ENCODE peak calls at places on chromosomes 2 and 18, in four cellular contexts. One of them, this sample, is unnamed.

GRCh38 chr2:234579231-234579962 is 82.5 kb upstream of the ARL4C start:
- DNase-seq in pulmonary artery endothelial cell: no peak
- DNase-seq in activated gamma-delta T cell treated with Interleukin-2 at 50 U/mL for 16 hours: no peak
- DNase-seq in C1 segment of cervical spinal cord: no peak
- DNase-seq in this sample: no peak

GRCh38 chr2:174442546-174443510 is 44.0 kb downstream of the GPR155 start:
- DNase-seq in pulmonary artery endothelial cell: no peak
- DNase-seq in activated gamma-delta T cell treated with Interleukin-2 at 50 U/mL for 16 hours: no peak
- DNase-seq in C1 segment of cervical spinal cord: no peak
- DNase-seq in this sample: no peak

GRCh38 chr18:26418225-26418624 is 130.1 kb downstream of the KCTD1 start:
- DNase-seq in pulmonary artery endothelial cell: no peak
- DNase-seq in activated gamma-delta T cell treated with Interleukin-2 at 50 U/mL for 16 hours: no peak
- DNase-seq in C1 segment of cervical spinal cord: no peak
- DNase-seq in this sample: no peak

GRCh38 chr2:54239427-54239826 is 16.6 kb downstream of the TSPYL6 start:
- DNase-seq in pulmonary artery endothelial cell: no peak
- DNase-seq in activated gamma-delta T cell treated with Interleukin-2 at 50 U/mL for 16 hours: no peak
- DNase-seq in C1 segment of cervical spinal cord: no peak
- DNase-seq in this sample: no peak

GRCh38 chr18:47250415-47251046 is 929 bp downstream of the SKOR2 start:
- DNase-seq in pulmonary artery endothelial cell: no peak
- DNase-seq in activated gamma-delta T cell treated with Interleukin-2 at 50 U/mL for 16 hours: no peak
- DNase-seq in C1 segment of cervical spinal cord: no peak
- DNase-seq in this sample: no peak

GRCh38 chr2:138321458-138321857 is 180.1 kb upstream of the SPOPL start:
- DNase-seq in pulmonary artery endothelial cell: no peak
- DNase-seq in activated gamma-delta T cell treated with Interleukin-2 at 50 U/mL for 16 hours: no peak
- DNase-seq in C1 segment of cervical spinal cord: no peak
- DNase-seq in this sample: no peak

GRCh38 chr2:114192362-114192761 is 250.1 kb upstream of the DPP10 start:
- DNase-seq in pulmonary artery endothelial cell: no peak
- DNase-seq in activated gamma-delta T cell treated with Interleukin-2 at 50 U/mL for 16 hours: no peak
- DNase-seq in C1 segment of cervical spinal cord: no peak
- DNase-seq in this sample: no peak

GRCh38 chr18:13500227-13500865 is 226.0 kb downstream of the FAM210A start:
- DNase-seq in pulmonary artery endothelial cell: peak; percentile 26
- DNase-seq in activated gamma-delta T cell treated with Interleukin-2 at 50 U/mL for 16 hours: no peak
- DNase-seq in C1 segment of cervical spinal cord: no peak
- DNase-seq in this sample: peak; percentile 81

GRCh38 chr2:112163541-112163981 is 25.4 kb downstream of the FBLN7 start:
- DNase-seq in pulmonary artery endothelial cell: no peak
- DNase-seq in activated gamma-delta T cell treated with Interleukin-2 at 50 U/mL for 16 hours: no peak
- DNase-seq in C1 segment of cervical spinal cord: no peak
- DNase-seq in this sample: peak; percentile 10

GRCh38 chr2:225598922-225599321 is 199.4 kb downstream of the NYAP2 start:
- DNase-seq in pulmonary artery endothelial cell: no peak
- DNase-seq in activated gamma-delta T cell treated with Interleukin-2 at 50 U/mL for 16 hours: no peak
- DNase-seq in C1 segment of cervical spinal cord: no peak
- DNase-seq in this sample: no peak

GRCh38 chr2:128472789-128473174 is 154.1 kb upstream of the HS6ST1 start:
- DNase-seq in pulmonary artery endothelial cell: no peak
- DNase-seq in activated gamma-delta T cell treated with Interleukin-2 at 50 U/mL for 16 hours: no peak
- DNase-seq in C1 segment of cervical spinal cord: no peak
- DNase-seq in this sample: no peak

GRCh38 chr2:74385396-74385795 is 5.3 kb upstream of the DCTN1 start:
- DNase-seq in pulmonary artery endothelial cell: no peak
- DNase-seq in activated gamma-delta T cell treated with Interleukin-2 at 50 U/mL for 16 hours: no peak
- DNase-seq in C1 segment of cervical spinal cord: peak; percentile 46
- DNase-seq in this sample: no peak

GRCh38 chr2:218024336-218024735 is 21.5 kb upstream of the TNS1 start:
- DNase-seq in pulmonary artery endothelial cell: no peak
- DNase-seq in activated gamma-delta T cell treated with Interleukin-2 at 50 U/mL for 16 hours: no peak
- DNase-seq in C1 segment of cervical spinal cord: no peak
- DNase-seq in this sample: peak; percentile 42

GRCh38 chr2:42944744-42945415 is 152.5 kb upstream of the HAAO start:
- DNase-seq in pulmonary artery endothelial cell: no peak
- DNase-seq in activated gamma-delta T cell treated with Interleukin-2 at 50 U/mL for 16 hours: no peak
- DNase-seq in C1 segment of cervical spinal cord: no peak
- DNase-seq in this sample: no peak

GRCh38 chr2:237487496-237487895 is 445 bp downstream of the MLPH start:
- DNase-seq in pulmonary artery endothelial cell: no peak
- DNase-seq in activated gamma-delta T cell treated with Interleukin-2 at 50 U/mL for 16 hours: no peak
- DNase-seq in C1 segment of cervical spinal cord: no peak
- DNase-seq in this sample: no peak

GRCh38 chr2:182618672-182619079 is 97.4 kb upstream of the DNAJC10 start:
- DNase-seq in pulmonary artery endothelial cell: no peak
- DNase-seq in activated gamma-delta T cell treated with Interleukin-2 at 50 U/mL for 16 hours: no peak
- DNase-seq in C1 segment of cervical spinal cord: no peak
- DNase-seq in this sample: no peak

GRCh38 chr2:107072150-107072940 is 186.4 kb upstream of the ST6GAL2 start:
- DNase-seq in pulmonary artery endothelial cell: no peak
- DNase-seq in activated gamma-delta T cell treated with Interleukin-2 at 50 U/mL for 16 hours: no peak
- DNase-seq in C1 segment of cervical spinal cord: no peak
- DNase-seq in this sample: no peak

GRCh38 chr18:74171910-74172606 is 23.7 kb downstream of the TIMM21 start:
- DNase-seq in pulmonary artery endothelial cell: no peak
- DNase-seq in activated gamma-delta T cell treated with Interleukin-2 at 50 U/mL for 16 hours: no peak
- DNase-seq in C1 segment of cervical spinal cord: no peak
- DNase-seq in this sample: no peak